ENCODE peak calls at places on chromosomes 16 and 17, in nine cellular contexts. V, A, C, F, G, U, O, H and M are unnamed samples. For H3K4me1, the result is how much of the 10 kb centered on the place peaks cover.

GRCh38 chr17:80252871-80253270 is 7.8 kb upstream of the RNF213 start:
- DNase-seq in V (no peak), A (peak), C (peak), F (peak), G (peak), U (no peak), O (no peak), H (peak), M (no peak)

GRCh38 chr17:37110012-37110701 is 161.4 kb downstream of the AATF start:
- DNase-seq in V (no peak), A (no peak), C (no peak), F (no peak), G (no peak), U (no peak), O (no peak), H (no peak), M (no peak)

GRCh38 chr17:61504697-61505096 is 52.5 kb downstream of the TBX4 start:
- DNase-seq in V (no peak), A (no peak), C (no peak), F (no peak), G (peak), U (no peak), O (no peak), H (no peak), M (no peak)

GRCh38 chr16:89602273-89602951 is 11.0 kb upstream of the DPEP1 start:
- DNase-seq in V (peak), A (no peak), C (no peak), F (peak), G (peak), U (no peak), O (peak), H (no peak), M (peak)

GRCh38 chr16:77500286-77500598 is 65.4 kb upstream of the ADAMTS18 start:
- DNase-seq in V (no peak), A (no peak), C (no peak), F (no peak), G (no peak), U (no peak), O (no peak), H (no peak), M (no peak)

GRCh38 chr16:66741131-66741900 is 10.1 kb downstream of the DYNC1LI2 start:
- DNase-seq in V (peak), A (peak), C (no peak), F (no peak), G (peak), U (peak), O (peak), H (peak), M (peak)

GRCh38 chr17:17567114-17567513 is 24.4 kb downstream of the PEMT start:
- DNase-seq in V (no peak), A (peak), C (no peak), F (no peak), G (no peak), U (no peak), O (peak), H (no peak), M (no peak)

GRCh38 chr17:82780981-82781893 is 29.4 kb downstream of the TBCD start:
- DNase-seq in V (no peak), A (no peak), C (no peak), F (no peak), G (no peak), U (no peak), O (no peak), H (no peak), M (no peak)

GRCh38 chr17:65809366-65809765 is 247.9 kb upstream of the AXIN2 start:
- DNase-seq in V (no peak), A (no peak), C (no peak), F (no peak), G (no peak), U (no peak), O (no peak), H (no peak), M (no peak)

GRCh38 chr17:39617446-39618251 is 9.1 kb upstream of the PPP1R1B start:
- DNase-seq in V (peak), A (peak), C (peak), F (peak), G (peak), U (peak), O (peak), H (peak), M (no peak)

GRCh38 chr17:42325026-42325425 is 36.7 kb downstream of the STAT5A start:
- DNase-seq in V (peak), A (no peak), C (no peak), F (no peak), G (no peak), U (no peak), O (no peak), H (no peak), M (no peak)

GRCh38 chr17:72465191-72466024 is 344.6 kb downstream of the SOX9 start:
- DNase-seq in V (peak), A (peak), C (no peak), F (no peak), G (peak), U (no peak), O (no peak), H (no peak), M (no peak)

GRCh38 chr17:45149669-45150603 is 1.7 kb downstream of the HEXIM1 start:
- DNase-seq in V (peak), A (peak), C (peak), F (peak), G (peak), U (peak), O (peak), H (peak), M (peak)

GRCh38 chr17:7479389-7480192 is at the start of gene ZBTB4:
- DNase-seq in V (peak), A (peak), C (peak), F (peak), G (peak), U (no peak), O (peak), H (peak), M (no peak)

GRCh38 chr17:16352838-16353701 is at the start of gene CENPV:
- DNase-seq in V (peak), A (peak), C (peak), F (peak), G (no peak), U (no peak), O (peak), H (no peak), M (peak)

GRCh38 chr16:71878911-71879310 is 5.1 kb downstream of the ZNF821 start:
- DNase-seq in V (no peak), A (no peak), C (no peak), F (no peak), G (no peak), U (no peak), O (no peak), H (no peak), M (no peak)

GRCh38 chr17:29292992-29293889 is 707 bp downstream of the NUFIP2 start:
- DNase-seq in V (peak), A (peak), C (peak), F (peak), G (peak), U (peak), O (peak), H (peak), M (peak)

GRCh38 chr17:80187493-80187892 is 17.7 kb downstream of the CARD14 start:
- DNase-seq in V (no peak), A (peak), C (no peak), F (no peak), G (peak), U (no peak), O (peak), H (no peak), M (peak)

GRCh38 chr17:48472485-48473281 is 42.7 kb upstream of the SKAP1 start:
- DNase-seq in V (no peak), A (no peak), C (no peak), F (peak), G (peak), U (no peak), O (no peak), H (no peak), M (no peak)

GRCh38 chr16:24540575-24541240 is 1.3 kb downstream of the RBBP6 start:
- DNase-seq in V (peak), A (no peak), C (peak), F (peak), G (peak), U (no peak), O (no peak), H (no peak), M (no peak)

GRCh38 chr17:5584971-5585794 is 874 bp upstream of the NLRP1 start:
- DNase-seq in V (no peak), A (no peak), C (no peak), F (no peak), G (peak), U (no peak), O (no peak), H (no peak), M (no peak)

GRCh38 chr17:65198653-65199382 is 61.6 kb downstream of the RGS9 start:
- DNase-seq in V (peak), A (no peak), C (peak), F (peak), G (peak), U (no peak), O (no peak), H (no peak), M (no peak)

GRCh38 chr17:61380217-61380835 is 19.3 kb upstream of the TBX2 start:
- DNase-seq in V (no peak), A (no peak), C (no peak), F (no peak), G (no peak), U (no peak), O (no peak), H (peak), M (no peak)

GRCh38 chr17:43423777-43424455 is 25.1 kb downstream of the ARL4D start:
- DNase-seq in V (no peak), A (no peak), C (no peak), F (no peak), G (no peak), U (no peak), O (no peak), H (no peak), M (no peak)

GRCh38 chr17:38417210-38417951 is 10.9 kb upstream of the ARHGAP23 start:
- DNase-seq in V (no peak), A (no peak), C (no peak), F (peak), G (no peak), U (no peak), O (no peak), H (no peak), M (no peak)

GRCh38 chr16:287298-287811 is 4.4 kb downstream of the PDIA2 start:
- DNase-seq in V (no peak), A (peak), C (no peak), F (peak), G (no peak), U (no peak), O (no peak), H (no peak), M (no peak)

GRCh38 chr17:1494203-1494602 is 1.7 kb upstream of the MYO1C start:
- DNase-seq in V (no peak), A (no peak), C (no peak), F (no peak), G (no peak), U (no peak), O (no peak), H (no peak), M (peak)

GRCh38 chr17:1490643-1491405 is 1.7 kb downstream of the MYO1C start:
- DNase-seq in V (peak), A (peak), C (peak), F (peak), G (peak), U (no peak), O (peak), H (peak), M (no peak)

GRCh38 chr17:1493291-1493980 is 950 bp upstream of the MYO1C start:
- DNase-seq in V (no peak), A (peak), C (no peak), F (no peak), G (no peak), U (no peak), O (peak), H (peak), M (no peak)

GRCh38 chr17:1492249-1493206 is at the start of gene MYO1C:
- DNase-seq in V (no peak), A (no peak), C (no peak), F (no peak), G (peak), U (no peak), O (peak), H (no peak), M (no peak)

DNA sequence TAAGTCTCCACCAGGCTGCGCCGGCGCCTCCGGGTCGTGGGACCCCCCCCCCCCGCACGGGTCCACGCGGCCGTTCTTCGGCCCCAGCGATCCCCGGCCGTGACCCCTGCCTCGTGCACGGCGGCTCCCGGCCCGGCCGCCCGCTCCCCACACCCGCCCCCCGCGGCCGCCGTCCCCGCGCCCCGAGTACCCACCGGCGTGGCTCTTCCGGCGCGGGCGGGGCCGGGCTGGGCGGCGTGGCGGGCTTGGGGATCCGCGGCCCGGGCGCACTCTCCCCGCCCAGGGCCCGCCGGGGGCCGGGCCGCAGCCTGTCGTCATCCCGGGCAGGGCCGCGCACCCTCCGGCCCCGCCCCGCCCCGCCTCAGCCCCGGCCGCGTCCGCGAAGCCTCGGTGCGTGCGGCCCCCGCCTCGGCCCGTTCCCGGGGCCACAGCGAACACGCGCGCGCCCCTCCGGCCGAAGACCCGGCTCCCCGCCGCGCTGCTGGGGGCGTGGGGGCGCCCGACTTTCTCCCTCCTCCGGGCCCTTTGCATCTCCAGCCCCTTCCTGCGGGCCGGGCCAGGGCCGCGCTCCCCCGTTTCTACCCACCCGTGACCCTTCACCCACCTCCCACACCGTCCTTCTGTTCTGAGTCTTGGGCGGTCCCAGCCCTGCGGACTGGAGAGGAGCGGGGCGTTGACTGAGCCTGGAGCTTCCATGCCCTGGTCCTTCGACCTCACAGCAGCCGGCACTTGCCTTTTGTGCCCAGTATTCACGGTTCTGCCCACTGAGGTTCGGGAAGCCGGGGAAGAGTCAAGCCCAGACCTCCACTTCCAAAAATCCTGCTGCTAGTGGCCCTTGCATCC is 859 bp downstream of the MYO1C start:
- DNase-seq in V (peak), A (peak), C (no peak), F (peak), G (peak), U (no peak), O (peak), H (peak), M (no peak)
- H3K4me1 ChIP-seq in V (under half), A (half or more), C (under half), F (under half), G (under half), U (half or more), O (under half), H (half or more), M (half or more)

DNA sequence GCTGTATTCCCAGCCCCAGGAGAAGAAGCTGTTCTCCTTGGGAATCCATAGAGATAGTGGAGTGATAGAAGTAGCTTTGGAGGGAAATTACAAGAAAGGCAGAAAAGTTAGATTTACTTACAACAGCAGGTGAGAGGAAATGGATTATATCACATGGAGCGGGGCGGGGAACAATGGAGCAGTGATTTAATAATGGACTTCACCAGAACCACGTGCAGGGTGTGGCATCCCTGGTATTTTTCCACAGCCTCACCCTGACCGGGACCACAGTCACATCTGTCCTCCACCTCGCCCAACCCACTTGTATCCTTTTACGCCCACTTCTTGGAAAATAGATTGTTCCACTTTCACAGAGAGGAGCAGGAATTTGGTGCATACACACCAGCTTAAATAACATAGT is 16.0 kb upstream of the CYB5B start:
- DNase-seq in V (peak), A (peak), C (no peak), F (no peak), G (no peak), U (no peak), O (peak), H (no peak), M (peak)
- H3K4me1 ChIP-seq in V (under half), A (under half), C (under half), F (under half), G (under half), U (under half), O (under half), H (under half), M (under half)

DNA sequence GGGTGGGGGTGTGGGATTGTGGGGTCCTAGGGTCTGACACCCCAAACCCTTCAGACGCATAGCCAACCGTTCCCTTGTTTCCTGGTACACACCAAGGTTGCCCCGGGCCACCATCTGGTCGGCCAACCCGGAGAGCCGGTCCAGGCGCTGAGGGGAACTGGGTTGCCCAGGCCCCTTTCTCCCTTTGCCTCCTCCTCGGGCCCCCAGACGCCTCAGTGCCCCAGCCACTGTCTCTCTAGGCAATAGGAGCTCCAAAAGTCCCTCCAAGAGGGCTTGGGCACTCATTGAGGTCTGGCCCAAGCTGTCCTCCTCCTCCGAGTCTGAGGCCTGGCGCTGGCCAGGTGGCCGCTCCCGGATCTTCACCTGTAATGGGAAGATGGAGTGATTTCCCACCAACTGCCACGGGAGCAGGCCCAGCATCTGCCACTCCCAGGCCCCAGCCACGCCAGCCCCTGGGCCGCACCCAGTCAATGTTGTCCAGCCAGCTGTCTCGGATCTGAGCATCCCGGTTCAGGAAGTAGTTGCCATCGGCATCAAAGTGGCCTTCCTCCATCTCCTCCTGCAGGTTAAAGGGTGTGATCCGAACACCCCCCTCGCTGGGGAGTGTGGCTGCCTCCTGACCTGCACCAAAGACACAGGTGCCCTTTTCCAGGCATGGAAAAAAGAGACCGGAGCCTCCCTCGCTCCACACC is 1.5 kb downstream of the CD2BP2 start:
- DNase-seq in V (no peak), A (no peak), C (no peak), F (no peak), G (no peak), U (peak), O (no peak), H (no peak), M (no peak)
- H3K4me1 ChIP-seq in V (under half), A (half or more), C (under half), F (half or more), G (under half), U (half or more), O (under half), H (under half), M (under half)

GRCh38 chr16:85586360-85587145 is 26.6 kb upstream of the GSE1 start:
- DNase-seq in V (no peak), A (peak), C (no peak), F (no peak), G (no peak), U (no peak), O (no peak), H (no peak), M (no peak)

GRCh38 chr16:85584192-85584757 is 28.8 kb upstream of the GSE1 start:
- DNase-seq in V (no peak), A (no peak), C (no peak), F (no peak), G (no peak), U (no peak), O (no peak), H (no peak), M (no peak)

GRCh38 chr16:85583491-85584181 is 29.5 kb upstream of the GSE1 start:
- DNase-seq in V (no peak), A (no peak), C (no peak), F (no peak), G (no peak), U (no peak), O (no peak), H (no peak), M (no peak)

GRCh38 chr16:85584989-85585388 is 28.1 kb upstream of the GSE1 start:
- DNase-seq in V (no peak), A (no peak), C (no peak), F (no peak), G (no peak), U (no peak), O (no peak), H (no peak), M (no peak)

DNA sequence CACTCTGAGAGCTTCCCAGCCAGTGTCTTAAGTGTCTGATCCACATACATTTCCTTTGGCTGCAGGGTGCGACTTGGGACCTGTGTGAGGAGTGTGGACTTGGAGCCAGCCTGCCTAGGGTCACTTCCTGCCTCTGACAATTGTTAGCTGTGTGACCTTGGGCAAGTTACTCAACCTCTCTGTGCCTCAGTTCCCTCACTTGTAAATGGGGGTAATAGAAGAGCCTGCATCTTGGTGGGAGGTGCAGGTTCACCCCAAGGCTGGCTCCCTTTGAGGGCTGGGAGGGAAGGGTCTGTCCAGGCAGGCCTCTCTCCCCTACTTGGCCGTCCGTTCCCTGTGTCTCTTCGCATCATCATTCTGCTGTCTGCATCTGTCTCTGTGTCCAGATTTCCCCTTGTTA is 27.4 kb upstream of the GSE1 start:
- DNase-seq in V (no peak), A (no peak), C (no peak), F (no peak), G (no peak), U (no peak), O (no peak), H (no peak), M (no peak)
- H3K4me1 ChIP-seq in V (under half), A (under half), C (under half), F (under half), G (under half), U (under half), O (under half), H (under half), M (under half)

GRCh38 chr17:50047488-50048126 is 8.3 kb upstream of the ITGA3 start:
- DNase-seq in V (no peak), A (no peak), C (no peak), F (no peak), G (peak), U (peak), O (no peak), H (no peak), M (no peak)

GRCh38 chr17:50045154-50045553 is 10.8 kb upstream of the ITGA3 start:
- DNase-seq in V (no peak), A (no peak), C (no peak), F (no peak), G (peak), U (peak), O (no peak), H (no peak), M (no peak)

GRCh38 chr17:50047083-50047482 is 8.8 kb upstream of the ITGA3 start:
- DNase-seq in V (no peak), A (no peak), C (no peak), F (no peak), G (no peak), U (no peak), O (no peak), H (no peak), M (no peak)

GRCh38 chr17:50046667-50047066 is 9.2 kb upstream of the ITGA3 start:
- DNase-seq in V (no peak), A (no peak), C (no peak), F (no peak), G (no peak), U (peak), O (no peak), H (no peak), M (no peak)

DNA sequence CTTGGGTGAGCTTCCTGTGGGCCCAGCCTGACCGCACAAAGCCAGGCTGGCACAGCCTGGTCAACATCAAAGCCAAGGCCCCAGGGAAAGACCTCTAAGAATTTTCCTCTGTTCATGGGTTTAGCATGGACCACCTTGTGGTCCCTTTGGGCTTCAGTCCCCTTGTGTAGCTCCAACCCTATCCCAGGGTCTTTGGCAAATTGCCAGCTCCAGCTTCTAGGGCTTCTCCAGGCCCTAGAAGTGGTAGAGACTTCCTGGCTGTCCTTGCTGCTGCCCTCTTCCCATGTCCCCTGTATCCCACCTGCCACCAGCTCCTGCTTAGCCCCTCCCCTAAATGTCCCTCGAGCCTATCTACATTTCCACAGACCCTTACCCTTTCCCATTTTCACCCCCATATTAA is 9.7 kb upstream of the ITGA3 start:
- DNase-seq in V (no peak), A (no peak), C (no peak), F (no peak), G (no peak), U (peak), O (no peak), H (no peak), M (no peak)
- H3K4me1 ChIP-seq in V (under half), A (half or more), C (under half), F (under half), G (half or more), U (half or more), O (under half), H (under half), M (under half)